ENCODE peak calls at places on chromosomes 4 and X, in five cellular contexts. N, P, V, F and S are unnamed samples.

GRCh38 chr4:169220854-169221311 is 49.9 kb downstream of the SH3RF1 start:
- DNase-seq in V (no peak), F (no peak), N (no peak), P (no peak), S (no peak)

GRCh38 chr4:10567766-10568165 is 110.5 kb upstream of the ZNF518B start:
- DNase-seq in V (no peak), P (no peak), N (no peak), F (no peak), S (no peak)

GRCh38 chr4:107896158-107896645 is 35.1 kb upstream of the CYP2U1 start:
- DNase-seq in P (no peak), F (peak; percentile 98), V (peak; percentile 53), N (no peak), S (no peak)

GRCh38 chr4:70818173-70818856 is 21.4 kb downstream of the GRSF1 start:
- DNase-seq in F (no peak), V (no peak), N (no peak), P (no peak), S (peak; percentile 99)

GRCh38 chr4:8182858-8183725 is 16.0 kb upstream of the SH3TC1 start:
- DNase-seq in F (no peak), P (no peak), V (peak; percentile 96), N (no peak), S (no peak)

GRCh38 chrX:39766882-39767281 is 330.9 kb downstream of the BCOR start:
- DNase-seq in F (no peak), P (no peak), V (no peak), N (no peak), S (no peak)

GRCh38 chr4:177308842-177309524 is 691 bp upstream of the NEIL3 start:
- DNase-seq in V (no peak), N (no peak), P (no peak), F (no peak), S (no peak)

GRCh38 chr4:62209757-62210156 is 1009.6 kb downstream of the ADGRL3 start:
- DNase-seq in F (no peak), N (no peak), P (no peak), V (no peak), S (no peak)

GRCh38 chr4:150280081-150280950 is 202.1 kb downstream of the DCLK2 start:
- DNase-seq in F (peak; percentile 79), P (peak; percentile 14), N (no peak), V (peak; percentile 56), S (peak; percentile 93)